ENCODE peak calls at places on chromosomes 2 and 18, in seven cellular contexts. V is H9, G is Caco-2, D is AG09309, B is HCT116, I is brain microvascular endothelial cell, X is dorsolateral prefrontal cortex. L is an unnamed sample.

GRCh38 chr2:172970660-172971059 is 105.0 kb upstream of the MAP3K20 start:
- DNase-seq in X (no peak), V (no peak), B (no peak), I (no peak), D (no peak), G (no peak), L (no peak)

GRCh38 chr2:158598856-158599517 is 142.2 kb downstream of the PKP4 start:
- DNase-seq in V (no peak), I (no peak), X (no peak), B (no peak), D (no peak), G (no peak), L (no peak)

GRCh38 chr18:76564117-76564516 is 69.1 kb upstream of the ZNF516 start:
- DNase-seq in B (peak), I (peak), V (no peak), G (no peak), D (no peak), X (no peak), L (no peak)

GRCh38 chr18:25962176-25962575 is 128.2 kb downstream of the SS18 start:
- DNase-seq in D (no peak), V (no peak), G (no peak), B (no peak), X (no peak), I (no peak), L (no peak)

GRCh38 chr18:215448-216010 is 52.3 kb downstream of the THOC1 start:
- DNase-seq in I (no peak), G (no peak), X (no peak), D (no peak), B (no peak), V (no peak), L (no peak)

GRCh38 chr18:60936101-60936500 is 397.1 kb upstream of the CDH20 start:
- DNase-seq in X (no peak), B (no peak), V (no peak), G (no peak), D (no peak), I (no peak), L (no peak)

GRCh38 chr2:110748489-110748867 is 16.1 kb downstream of the ACOXL start:
- DNase-seq in X (no peak), G (no peak), V (no peak), D (no peak), I (no peak), B (no peak), L (no peak)

GRCh38 chr2:169348321-169349002 is 13.9 kb downstream of the LRP2 start:
- DNase-seq in V (no peak), G (no peak), B (no peak), X (no peak), D (no peak), I (no peak), L (no peak)

GRCh38 chr2:71082402-71083252 is 14.2 kb downstream of the NAGK start:
- DNase-seq in X (no peak), I (no peak), D (no peak), B (no peak), V (no peak), G (no peak), L (no peak)

GRCh38 chr2:169362346-169363026 is at the start of gene LRP2:
- DNase-seq in D (no peak), V (peak), I (no peak), B (no peak), G (peak), X (peak), L (no peak)

GRCh38 chr2:96977631-96978195 is 8.7 kb downstream of the FAM178B start:
- DNase-seq in I (peak), X (peak), B (peak), G (no peak), D (no peak), V (no peak), L (no peak)

GRCh38 chr18:27413495-27414401 is 228.6 kb upstream of the CHST9 start:
- DNase-seq in I (peak), D (no peak), G (no peak), V (no peak), X (no peak), B (no peak), L (no peak)

GRCh38 chr2:233990261-233990798 is 60.2 kb upstream of the SPP2 start:
- DNase-seq in X (no peak), I (no peak), V (no peak), D (no peak), G (no peak), B (no peak), L (no peak)

GRCh38 chr2:237998530-237998929 is 31.7 kb downstream of the UBE2F start:
- DNase-seq in G (no peak), X (no peak), V (no peak), B (no peak), I (peak), D (peak), L (no peak)

GRCh38 chr2:158497486-158497885 is 40.7 kb downstream of the PKP4 start:
- DNase-seq in X (no peak), G (no peak), V (no peak), D (no peak), I (no peak), B (no peak), L (no peak)

GRCh38 chr2:165406053-165406628 is 63.4 kb upstream of the CSRNP3 start:
- DNase-seq in B (no peak), X (no peak), I (peak), V (peak), D (no peak), G (no peak), L (no peak)

GRCh38 chr2:196268538-196269338 is 97.4 kb upstream of the STK17B start:
- DNase-seq in B (no peak), I (no peak), D (no peak), G (no peak), V (no peak), X (no peak), L (no peak)

GRCh38 chr2:409523-409922 is 121.6 kb upstream of the ALKAL2 start:
- DNase-seq in B (no peak), D (no peak), X (no peak), I (no peak), G (no peak), V (no peak), L (no peak)

GRCh38 chr2:20213651-20214565 is 11.0 kb downstream of the SDC1 start:
- DNase-seq in V (no peak), D (no peak), I (no peak), G (peak), X (no peak), B (no peak), L (no peak)

GRCh38 chr2:73899801-73900336 is 7.1 kb downstream of the ACTG2 start:
- DNase-seq in B (no peak), X (no peak), G (no peak), V (no peak), I (no peak), D (no peak), L (no peak)

GRCh38 chr18:79754022-79754761 is 43.5 kb upstream of the KCNG2 start:
- DNase-seq in G (no peak), I (no peak), D (no peak), B (no peak), V (no peak), X (peak), L (no peak)

GRCh38 chr18:45688834-45689233 is 35.1 kb upstream of the SLC14A1 start:
- DNase-seq in B (no peak), V (no peak), G (no peak), D (no peak), I (peak), X (no peak), L (no peak)

GRCh38 chr18:21894619-21895367 is 154.2 kb downstream of the MIB1 start:
- DNase-seq in B (no peak), I (no peak), V (no peak), X (no peak), G (no peak), D (peak), L (no peak)

GRCh38 chr2:11342561-11343343 is 1.7 kb downstream of the ROCK2 start:
- DNase-seq in I (peak), D (no peak), V (no peak), X (no peak), G (peak), B (peak), L (no peak)

DNA sequence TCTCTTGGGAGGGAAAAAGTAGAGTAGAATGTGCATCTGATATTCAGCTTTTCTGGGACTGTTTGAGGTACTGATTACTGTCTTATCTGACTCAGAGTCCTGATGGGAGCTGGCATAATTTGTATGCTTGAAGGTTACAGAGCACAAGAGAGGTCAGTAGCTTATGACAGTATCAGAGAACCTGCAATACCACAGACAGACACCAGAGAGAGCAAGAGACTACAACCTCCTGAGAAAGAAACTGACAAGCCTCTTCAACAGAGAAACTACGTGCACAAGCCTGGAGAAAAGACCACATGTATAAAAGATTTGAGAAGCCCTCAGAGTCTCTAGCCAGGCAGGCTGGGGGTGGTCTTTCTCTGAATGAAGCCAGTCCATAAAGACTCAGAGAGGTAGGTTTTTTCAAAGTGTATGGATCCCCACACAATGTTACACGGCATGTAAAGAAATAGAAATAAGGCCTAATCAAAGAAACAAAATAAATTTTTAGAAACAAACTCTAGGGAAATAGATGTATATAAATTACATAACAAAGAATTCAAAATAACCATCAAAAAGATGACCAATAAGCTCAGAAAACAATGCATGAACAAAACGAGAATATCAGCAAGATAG is 568.3 kb downstream of the LRRTM4 start:
- DNase-seq in B (no peak), G (peak), I (peak), X (no peak), D (no peak), V (peak), L (no peak)
- TF ChIP-seq CTCF in B (peak), G (peak), I (peak), X (peak), D (no peak), V (peak), L (no peak)

DNA sequence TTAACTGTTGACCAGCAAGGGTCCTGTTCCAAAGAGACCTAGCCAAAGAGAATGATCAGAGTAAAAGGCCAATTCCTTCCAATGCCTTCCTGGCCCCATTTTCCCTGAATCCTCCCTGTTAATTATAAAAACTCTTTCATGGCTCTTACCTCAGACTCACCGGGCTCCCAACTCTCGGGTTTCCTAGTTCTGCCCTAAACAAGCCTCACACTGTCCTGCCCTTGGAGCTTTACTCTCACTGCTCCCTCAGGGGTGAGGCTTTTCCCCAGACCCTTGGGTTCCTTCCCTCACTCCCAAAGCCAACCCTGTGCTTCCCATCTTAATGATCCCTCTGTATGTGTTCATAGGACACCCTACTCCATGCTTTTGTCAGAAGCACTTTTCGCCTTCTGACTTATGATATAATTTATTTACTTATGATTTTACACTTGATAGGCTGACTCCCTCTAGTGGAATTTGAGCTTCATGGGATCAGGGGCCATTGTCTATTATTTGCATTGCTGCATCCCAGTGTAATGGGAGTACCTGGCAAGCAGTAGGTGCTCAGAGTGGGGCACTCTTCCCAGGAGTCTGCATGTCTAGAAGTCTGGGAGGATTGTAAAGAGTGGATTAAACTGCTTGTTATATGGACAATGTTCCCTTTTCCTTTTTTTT is 29.9 kb upstream of the ZNG1B start:
- DNase-seq in I (peak), G (no peak), D (no peak), X (no peak), B (peak), V (no peak), L (no peak)
- TF ChIP-seq CTCF in I (peak), G (no peak), D (peak), X (no peak), B (peak), V (peak), L (no peak)

DNA sequence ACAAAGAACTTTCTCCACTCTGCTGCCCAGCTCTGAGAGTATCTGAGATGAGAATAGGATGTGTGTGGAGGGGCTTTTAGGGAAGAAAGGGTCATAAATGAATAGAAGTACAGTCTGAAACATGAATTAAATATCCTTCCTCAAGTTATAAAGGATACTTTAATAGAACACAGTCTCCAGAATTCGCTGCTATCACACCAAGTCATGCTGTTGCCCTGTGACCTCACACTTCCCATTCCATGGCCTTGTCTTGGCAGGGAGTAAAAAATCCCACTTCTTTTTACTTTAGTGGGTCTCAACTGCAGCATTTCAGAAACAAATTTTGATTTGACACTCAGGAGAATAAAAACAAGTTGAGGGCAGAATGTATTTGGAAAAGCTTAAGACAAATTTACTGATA is 3.8 kb upstream of the RPE start:
- DNase-seq in X (no peak), B (no peak), G (no peak), I (no peak), V (no peak), D (no peak), L (no peak)
- TF ChIP-seq CTCF in X (no peak), B (no peak), G (no peak), I (no peak), V (no peak), D (no peak), L (no peak)

DNA sequence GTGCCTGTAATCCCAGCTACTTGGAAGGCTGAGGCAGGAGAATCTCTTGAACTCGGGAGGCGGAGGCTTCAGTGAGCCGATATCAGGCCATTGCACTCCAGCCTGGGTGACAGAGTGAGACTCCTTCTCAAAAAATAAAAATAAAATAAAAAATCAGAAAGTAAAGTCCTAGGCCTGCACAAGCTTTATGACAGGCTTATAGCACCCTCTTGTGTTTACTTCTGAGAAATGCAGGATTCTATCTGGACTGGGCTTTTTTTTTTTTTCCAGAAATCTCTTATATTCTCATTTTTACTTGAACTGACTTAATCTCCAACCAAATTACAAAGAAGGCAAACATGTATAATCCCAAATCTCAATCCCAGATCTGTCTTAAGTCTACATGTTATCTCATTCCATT is 26.1 kb upstream of the REG3G start:
- DNase-seq in G (no peak), B (no peak), V (no peak), D (no peak), I (no peak), X (no peak), L (no peak)
- TF ChIP-seq CTCF in G (peak), B (peak), V (peak), D (no peak), I (peak), X (peak), L (no peak)